ENCODE peak calls at places on chromosome 4, in eight cellular contexts. W, L, T, S, I, U, B and N are unnamed samples.

GRCh38 chr4:3344596-3344995 is 51.8 kb downstream of the RGS12 start:
- DNase-seq in W (no peak), L (no peak), T (no peak), S (no peak), I (no peak), U (no peak), B (no peak), N (no peak)

GRCh38 chr4:143300860-143301259 is 35.8 kb upstream of the GAB1 start:
- DNase-seq in W (no peak), L (no peak), T (no peak), S (no peak), I (no peak), U (no peak), B (no peak), N (no peak)

GRCh38 chr4:153620352-153620751 is 63.7 kb upstream of the TLR2 start:
- DNase-seq in W (no peak), L (no peak), T (no peak), S (no peak), I (no peak), U (no peak), B (peak), N (no peak)

GRCh38 chr4:25844957-25845712 is 17.7 kb downstream of the SEL1L3 start:
- DNase-seq in W (no peak), L (no peak), T (no peak), S (no peak), I (no peak), U (no peak), B (no peak), N (no peak)

GRCh38 chr4:111776546-111776945 is 368.7 kb upstream of the FAM241A start:
- DNase-seq in W (no peak), L (no peak), T (no peak), S (no peak), I (no peak), U (no peak), B (no peak), N (no peak)

GRCh38 chr4:108240356-108240755 is 71.6 kb upstream of the LEF1 start:
- DNase-seq in W (no peak), L (no peak), T (no peak), S (no peak), I (no peak), U (no peak), B (peak), N (no peak)

GRCh38 chr4:53531695-53532224 is 59.5 kb downstream of the LNX1 start:
- DNase-seq in W (no peak), L (no peak), T (no peak), S (no peak), I (no peak), U (no peak), B (peak), N (no peak)

GRCh38 chr4:23368081-23368697 is 521.7 kb downstream of the PPARGC1A start:
- DNase-seq in W (peak), L (no peak), T (no peak), S (no peak), I (no peak), U (no peak), B (peak), N (no peak)

GRCh38 chr4:77052352-77052751 is 23.4 kb downstream of the CCNI start:
- DNase-seq in W (peak), L (no peak), T (no peak), S (no peak), I (peak), U (no peak), B (peak), N (no peak)

GRCh38 chr4:79588679-79589078 is 180.7 kb upstream of the GK2 start:
- DNase-seq in W (no peak), L (no peak), T (no peak), S (no peak), I (no peak), U (no peak), B (peak), N (no peak)

GRCh38 chr4:168876106-168876505 is 133.9 kb downstream of the CBR4 start:
- DNase-seq in W (no peak), L (no peak), T (no peak), S (no peak), I (no peak), U (no peak), B (no peak), N (no peak)

GRCh38 chr4:168879178-168879577 is 130.9 kb downstream of the CBR4 start:
- DNase-seq in W (no peak), L (no peak), T (no peak), S (no peak), I (no peak), U (no peak), B (no peak), N (no peak)

GRCh38 chr4:168877779-168878491 is 132.1 kb downstream of the CBR4 start:
- DNase-seq in W (no peak), L (no peak), T (peak), S (no peak), I (no peak), U (no peak), B (no peak), N (peak)

GRCh38 chr4:168880087-168880675 is 129.9 kb downstream of the CBR4 start:
- DNase-seq in W (no peak), L (no peak), T (no peak), S (no peak), I (no peak), U (no peak), B (peak), N (no peak)

GRCh38 chr4:168877407-168877778 is 132.7 kb downstream of the CBR4 start:
- DNase-seq in W (no peak), L (no peak), T (no peak), S (no peak), I (no peak), U (no peak), B (no peak), N (no peak)
- H3K4me3 ChIP-seq in W (peak), L (peak), T (peak), S (peak), I (no peak), U (no peak), B (no peak), N (no peak)

GRCh38 chr4:6268650-6269399 is 825 bp upstream of the WFS1 start:
- DNase-seq in W (no peak), L (no peak), T (no peak), S (no peak), I (no peak), U (no peak), B (no peak), N (no peak)

GRCh38 chr4:6270691-6271121 is 1.1 kb downstream of the WFS1 start:
- DNase-seq in W (no peak), L (no peak), T (no peak), S (no peak), I (no peak), U (no peak), B (peak), N (no peak)

GRCh38 chr4:6269400-6269650 is 325 bp upstream of the WFS1 start:
- DNase-seq in W (no peak), L (no peak), T (no peak), S (no peak), I (no peak), U (no peak), B (no peak), N (no peak)

GRCh38 chr4:6271206-6271605 is 1.6 kb downstream of the WFS1 start:
- DNase-seq in W (no peak), L (no peak), T (no peak), S (no peak), I (no peak), U (no peak), B (no peak), N (no peak)

DNA sequence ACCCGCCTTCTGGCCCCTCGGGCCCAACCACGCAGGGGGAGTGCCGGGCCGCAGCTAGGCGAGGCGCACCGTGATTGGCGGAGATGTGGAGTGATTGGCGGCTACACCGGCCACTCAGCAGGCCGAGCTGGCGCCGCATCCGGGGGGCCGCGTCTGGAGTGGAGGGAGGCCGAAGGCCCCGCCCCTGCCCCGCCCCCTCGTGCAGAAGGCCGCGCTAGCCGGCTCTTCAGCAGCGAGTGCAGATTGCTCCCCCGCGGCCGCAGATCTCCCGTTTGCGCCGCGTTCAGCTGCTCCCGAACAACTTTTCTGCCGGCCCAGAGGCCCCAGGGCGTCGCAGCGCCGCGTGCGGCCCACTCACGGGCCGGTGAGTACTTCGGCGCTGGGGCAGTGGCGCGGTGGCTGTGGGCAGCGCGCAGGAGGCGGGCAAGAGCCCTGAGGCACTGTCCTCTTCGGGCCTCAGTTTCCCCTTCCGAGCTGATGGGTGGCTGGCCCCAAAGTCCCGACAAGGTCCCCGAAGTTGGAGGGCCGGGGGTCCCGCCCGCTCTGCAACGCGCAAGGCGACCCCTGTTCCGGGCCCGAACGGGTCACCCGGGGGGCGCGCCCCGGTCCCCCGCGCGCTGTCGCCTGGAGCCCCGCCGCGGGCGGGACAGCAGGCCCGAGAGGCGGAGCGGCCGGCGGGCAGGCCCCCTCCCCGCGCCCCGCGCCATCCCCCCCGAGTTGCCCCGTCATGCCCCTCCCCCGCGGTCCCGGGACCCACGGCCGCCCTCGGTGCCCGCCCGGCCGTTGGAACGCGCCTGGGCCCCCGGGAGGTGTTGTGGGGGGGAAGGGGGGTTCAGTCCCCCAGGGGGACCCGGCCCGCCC is at the start of gene WFS1:
- DNase-seq in W (peak), L (peak), T (peak), S (peak), I (peak), U (peak), B (peak), N (peak)
- TF ChIP-seq POLR2A in W (peak), L (no peak), T (peak), S (peak), I (peak), U (peak), B (peak), N (no peak)

GRCh38 chr4:2340272-2341061 is 78.0 kb downstream of the ZFYVE28 start:
- DNase-seq in W (no peak), L (peak), T (no peak), S (peak), I (no peak), U (no peak), B (no peak), N (peak)
- TF ChIP-seq CTCF in W (no peak), L (no peak), T (no peak), S (no peak), I (no peak), U (no peak), B (no peak), N (no peak)

GRCh38 chr4:88318751-88319350 is 34.5 kb upstream of the PPM1K start:
- DNase-seq in W (no peak), L (no peak), T (no peak), S (no peak), I (no peak), U (no peak), B (no peak), N (no peak)

GRCh38 chr4:88320780-88321373 is 36.5 kb upstream of the PPM1K start:
- DNase-seq in W (peak), L (no peak), T (no peak), S (no peak), I (no peak), U (no peak), B (no peak), N (no peak)

GRCh38 chr4:88315460-88316017 is 31.2 kb upstream of the PPM1K start:
- DNase-seq in W (no peak), L (no peak), T (no peak), S (no peak), I (no peak), U (no peak), B (no peak), N (no peak)

GRCh38 chr4:88320174-88320779 is 35.9 kb upstream of the PPM1K start:
- DNase-seq in W (no peak), L (no peak), T (no peak), S (no peak), I (no peak), U (no peak), B (no peak), N (no peak)
- H3K4me3 ChIP-seq in W (no peak), L (peak), T (no peak), S (no peak), I (no peak), U (no peak), B (no peak), N (no peak)